ENCODE peak calls at places on chromosomes 1 and 21, in nine cellular contexts. E, P, B, L, T, A, N, R and C are unnamed samples.

GRCh38 chr21:37700641-37701202 is 215.5 kb downstream of the KCNJ6 start:
- DNase-seq in L (peak; percentile 92), B (peak; percentile 82), A (no peak), N (peak; percentile 83), R (peak; percentile 84), E (peak; percentile 74), T (peak; percentile 84), P (peak; percentile 35), C (peak; percentile 3)

GRCh38 chr1:8122477-8123407 is 96.6 kb upstream of the ERRFI1 start:
- DNase-seq in L (no peak), P (no peak), B (no peak), E (no peak), N (peak; percentile 78), A (no peak), R (no peak), T (no peak), C (no peak)

GRCh38 chr1:167860231-167860923 is 53.6 kb downstream of the ADCY10 start:
- DNase-seq in E (no peak), R (no peak), L (no peak), N (no peak), B (peak; percentile 19), P (no peak), T (no peak), A (no peak), C (no peak)

GRCh38 chr1:43557744-43558245 is 27.1 kb downstream of the PTPRF start:
- DNase-seq in E (no peak), N (no peak), A (no peak), P (no peak), R (no peak), B (no peak), T (no peak), L (no peak), C (no peak)

GRCh38 chr1:46525253-46525983 is 26.0 kb downstream of the KNCN start:
- DNase-seq in P (no peak), B (no peak), A (no peak), L (no peak), R (no peak), T (no peak), E (no peak), N (peak; percentile 37), C (no peak)

GRCh38 chr1:115112496-115113375 is 23.4 kb upstream of the TSPAN2 start:
- DNase-seq in P (peak; percentile 58), L (peak; percentile 36), T (peak; percentile 26), E (no peak), R (no peak), N (peak; percentile 91), B (no peak), A (no peak), C (peak; percentile 31)

GRCh38 chr1:63821650-63822049 is 47.8 kb downstream of the ROR1 start:
- DNase-seq in A (no peak), P (no peak), N (no peak), E (no peak), T (no peak), B (no peak), L (no peak), R (no peak), C (no peak)

GRCh38 chr1:156838972-156839371 is 19.9 kb downstream of the INSRR start:
- DNase-seq in A (no peak), B (peak; percentile 43), E (no peak), T (peak; percentile 26), N (peak; percentile 67), R (peak; percentile 67), L (peak; percentile 13), P (no peak), C (peak; percentile 29)

GRCh38 chr1:215895893-215896292 is 328.8 kb downstream of the KCTD3 start:
- DNase-seq in N (no peak), R (no peak), T (no peak), B (no peak), P (no peak), L (no peak), A (no peak), E (no peak), C (no peak)